ENCODE peak calls at places on chromosomes 1 and 21, in four cellular contexts. One of them, this sample, is unnamed.

GRCh38 chr1:180255538-180256352 is 25.7 kb downstream of the LHX4 start:
- DNase-seq in K562: no peak
- DNase-seq in A549: no peak
- DNase-seq in GM12878: no peak
- DNase-seq in this sample: no peak

GRCh38 chr1:52925571-52926005 is 1.5 kb upstream of the SCP2 start:
- DNase-seq in K562: no peak
- DNase-seq in A549: no peak
- DNase-seq in GM12878: no peak
- DNase-seq in this sample: peak

GRCh38 chr1:22870201-22870871 is 102.3 kb downstream of the LACTBL1 start:
- DNase-seq in K562: no peak
- DNase-seq in A549: no peak
- DNase-seq in GM12878: no peak
- DNase-seq in this sample: no peak

GRCh38 chr1:155940531-155940992 is 876 bp upstream of the RXFP4 start:
- DNase-seq in K562: no peak
- DNase-seq in A549: no peak
- DNase-seq in GM12878: no peak
- DNase-seq in this sample: peak

GRCh38 chr1:39754026-39754569 is 15.4 kb downstream of the PPIE start:
- DNase-seq in K562: no peak
- DNase-seq in A549: no peak
- DNase-seq in GM12878: no peak
- DNase-seq in this sample: no peak

GRCh38 chr1:227465256-227465655 is 98.1 kb upstream of the ZNF678 start:
- DNase-seq in K562: no peak
- DNase-seq in A549: no peak
- DNase-seq in GM12878: no peak
- DNase-seq in this sample: no peak

GRCh38 chr1:30287976-30288375 is 435.4 kb downstream of the MATN1 start:
- DNase-seq in K562: no peak
- DNase-seq in A549: no peak
- DNase-seq in GM12878: no peak
- DNase-seq in this sample: no peak

GRCh38 chr1:165375623-165376022 is 19.1 kb upstream of the LMX1A start:
- DNase-seq in K562: no peak
- DNase-seq in A549: no peak
- DNase-seq in GM12878: no peak
- DNase-seq in this sample: no peak

GRCh38 chr1:17539526-17540254 is at the start of gene ARHGEF10L:
- DNase-seq in K562: peak
- DNase-seq in A549: no peak
- DNase-seq in GM12878: no peak
- DNase-seq in this sample: no peak

GRCh38 chr1:232211149-232211548 is 418.8 kb downstream of the SIPA1L2 start:
- DNase-seq in K562: no peak
- DNase-seq in A549: peak
- DNase-seq in GM12878: no peak
- DNase-seq in this sample: peak

GRCh38 chr1:200771625-200772555 is 33.2 kb downstream of the CAMSAP2 start:
- DNase-seq in K562: no peak
- DNase-seq in A549: no peak
- DNase-seq in GM12878: no peak
- DNase-seq in this sample: no peak

GRCh38 chr1:21882721-21883415 is 54.2 kb downstream of the HSPG2 start:
- DNase-seq in K562: no peak
- DNase-seq in A549: no peak
- DNase-seq in GM12878: no peak
- DNase-seq in this sample: no peak

GRCh38 chr1:154182342-154183044 is 9.4 kb downstream of the TPM3 start:
- DNase-seq in K562: peak
- DNase-seq in A549: peak
- DNase-seq in GM12878: peak
- DNase-seq in this sample: peak

GRCh38 chr1:45953934-45954333 is 150.5 kb downstream of the MAST2 start:
- DNase-seq in K562: no peak
- DNase-seq in A549: no peak
- DNase-seq in GM12878: no peak
- DNase-seq in this sample: no peak

GRCh38 chr1:1752671-1753606 is 25.3 kb downstream of the NADK start:
- DNase-seq in K562: peak
- DNase-seq in A549: no peak
- DNase-seq in GM12878: no peak
- DNase-seq in this sample: no peak

GRCh38 chr1:17439250-17440073 is at the start of gene RCC2:
- DNase-seq in K562: peak
- DNase-seq in A549: peak
- DNase-seq in GM12878: no peak
- DNase-seq in this sample: peak

GRCh38 chr1:46452931-46453325 is 36.7 kb upstream of the DMBX1 start:
- DNase-seq in K562: peak
- DNase-seq in A549: no peak
- DNase-seq in GM12878: no peak
- DNase-seq in this sample: no peak

GRCh38 chr1:5917281-5917590 is 75.0 kb downstream of the NPHP4 start:
- DNase-seq in K562: no peak
- DNase-seq in A549: no peak
- DNase-seq in GM12878: no peak
- DNase-seq in this sample: no peak

GRCh38 chr1:5918275-5918649 is 74.0 kb downstream of the NPHP4 start:
- DNase-seq in K562: no peak
- DNase-seq in A549: no peak
- DNase-seq in GM12878: no peak
- DNase-seq in this sample: no peak

GRCh38 chr1:5916572-5917280 is 75.5 kb downstream of the NPHP4 start:
- DNase-seq in K562: no peak
- DNase-seq in A549: no peak
- DNase-seq in GM12878: no peak
- DNase-seq in this sample: no peak

GRCh38 chr1:5915587-5916571 is 76.3 kb downstream of the NPHP4 start:
- DNase-seq in K562: peak
- DNase-seq in A549: peak
- DNase-seq in GM12878: peak
- DNase-seq in this sample: peak

DNA sequence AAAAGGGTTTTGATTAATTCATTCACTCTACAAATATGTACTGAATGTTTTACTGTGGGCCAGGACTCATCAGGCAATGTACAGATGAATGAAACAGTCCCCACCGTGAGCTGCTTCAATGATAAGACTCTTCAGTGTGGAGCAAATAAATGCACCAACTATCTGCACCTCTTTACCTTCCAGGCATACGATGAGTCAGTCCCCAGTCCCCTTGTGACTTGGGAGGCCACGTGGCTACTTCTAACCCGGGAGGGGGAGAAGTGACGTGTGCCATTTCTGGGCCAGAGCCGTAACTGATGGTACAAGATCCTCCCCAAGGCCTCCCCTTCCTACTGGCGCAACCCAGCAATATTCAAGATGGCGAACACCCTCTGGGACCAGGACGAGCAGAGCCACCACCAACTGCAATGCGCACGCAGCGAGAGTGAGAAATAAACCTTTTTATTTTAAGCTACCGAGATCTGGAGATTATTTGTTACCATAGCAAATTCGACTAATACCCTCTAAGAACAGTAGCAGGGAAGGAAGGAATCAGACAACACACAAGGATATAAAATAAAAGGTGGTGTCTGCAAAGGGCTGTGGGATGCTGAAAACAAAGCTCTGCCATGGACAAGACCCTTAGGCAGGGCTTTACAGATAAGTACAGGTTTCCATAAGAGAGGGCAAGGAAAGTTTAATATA is 74.5 kb downstream of the NPHP4 start:
- DNase-seq in K562: peak
- DNase-seq in A549: no peak
- DNase-seq in GM12878: no peak
- DNase-seq in this sample: no peak
- TF ChIP-seq REST in K562: no peak
- TF ChIP-seq REST in A549: no peak
- TF ChIP-seq REST in GM12878: no peak
- TF ChIP-seq REST in this sample: no peak

DNA sequence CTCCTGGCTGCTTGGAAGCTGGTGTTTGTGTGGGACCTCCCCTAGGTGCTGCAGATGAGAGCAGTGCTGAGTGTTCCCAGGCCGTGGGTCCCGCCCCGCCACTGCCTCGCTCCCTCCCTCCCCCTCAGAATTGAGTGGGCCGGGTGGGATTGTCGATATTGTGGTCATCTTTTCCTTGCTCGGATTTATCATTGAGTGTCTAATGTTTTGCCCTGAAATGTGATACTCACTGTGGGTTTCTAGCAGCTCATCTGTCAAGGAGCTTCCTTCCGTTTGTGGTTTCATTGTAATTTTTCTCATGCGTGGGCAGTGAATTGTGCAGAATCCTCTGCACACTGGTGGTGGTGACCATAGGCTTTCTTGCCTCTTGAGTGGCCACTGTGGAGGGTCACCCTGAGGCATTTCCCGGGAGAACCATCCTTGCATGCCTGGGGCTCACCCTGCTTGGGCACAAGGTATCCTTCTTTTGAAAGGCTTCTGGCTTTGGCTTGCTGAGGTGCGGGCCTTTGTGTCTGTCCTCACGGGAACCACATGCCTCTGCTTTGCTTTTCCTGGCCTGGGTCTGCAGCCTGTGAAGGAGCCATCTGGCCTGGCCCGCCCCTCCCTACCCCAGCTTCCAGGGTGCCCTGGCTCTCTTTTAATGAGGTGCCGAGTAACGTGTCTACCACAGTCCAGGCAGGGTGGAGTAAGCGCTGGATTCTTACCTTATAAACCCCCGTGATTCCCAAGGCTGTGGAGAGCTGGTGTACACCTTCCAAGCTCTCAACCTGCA is 25.6 kb downstream of the SLX9 start:
- DNase-seq in K562: no peak
- DNase-seq in A549: no peak
- DNase-seq in GM12878: no peak
- DNase-seq in this sample: no peak
- TF ChIP-seq MYC in K562: no peak
- TF ChIP-seq MYC in A549: no peak
- TF ChIP-seq MYC in GM12878: no peak
- TF ChIP-seq MYC in this sample: no peak

GRCh38 chr21:39712976-39713375 is 32.0 kb upstream of the IGSF5 start:
- DNase-seq in K562: peak
- DNase-seq in A549: no peak
- DNase-seq in GM12878: no peak
- DNase-seq in this sample: peak
- TF ChIP-seq EP300 in K562: no peak
- TF ChIP-seq EP300 in A549: no peak
- TF ChIP-seq EP300 in GM12878: no peak
- TF ChIP-seq EP300 in this sample: no peak

DNA sequence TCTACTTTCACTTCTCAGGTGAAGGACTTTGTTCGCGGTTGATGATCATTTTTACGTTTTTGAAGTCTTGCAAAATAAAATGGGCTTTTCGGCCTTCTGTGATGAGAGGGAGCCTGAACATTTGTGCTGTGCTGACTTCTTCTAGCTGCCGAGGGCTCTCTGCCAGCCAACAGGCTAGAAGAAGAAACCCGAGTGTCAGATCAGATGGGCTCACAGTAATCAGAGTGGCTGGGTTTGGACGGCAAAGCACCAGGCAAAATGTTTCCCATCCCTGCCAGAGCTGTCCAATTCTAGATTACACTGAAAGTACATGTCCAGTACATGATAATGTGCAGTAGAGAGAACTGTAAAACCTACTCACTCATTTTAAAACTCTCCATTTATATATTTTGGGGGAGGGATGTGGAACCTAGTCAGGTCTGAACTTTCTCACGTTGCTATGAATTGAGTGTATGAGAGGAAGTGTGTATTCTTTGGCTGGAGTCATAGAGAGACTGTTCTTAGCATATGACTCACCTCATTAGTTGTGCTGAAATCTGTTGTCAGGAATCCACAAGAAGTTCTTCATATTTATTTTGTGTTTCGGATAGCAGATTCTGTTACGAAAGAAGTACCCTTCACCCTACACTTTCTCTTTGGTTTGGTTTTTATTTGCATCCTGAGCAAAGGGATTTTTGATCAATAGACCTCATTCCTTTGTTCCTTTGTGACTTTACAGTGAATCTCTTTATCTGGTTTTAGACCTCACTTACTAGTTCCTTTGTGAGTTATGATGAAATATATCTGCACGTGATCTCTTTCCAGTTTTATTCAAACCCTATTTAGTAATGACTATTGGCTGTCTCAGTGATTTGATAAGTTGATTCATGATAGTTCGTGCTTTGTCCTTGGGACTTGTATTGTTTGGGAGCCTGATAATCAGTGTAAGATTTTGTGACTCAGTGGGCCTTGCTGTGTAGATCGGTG is 4.8 kb downstream of the ATP1A1 start:
- DNase-seq in K562: no peak
- DNase-seq in A549: no peak
- DNase-seq in GM12878: peak
- DNase-seq in this sample: peak
- TF ChIP-seq REST in K562: no peak
- TF ChIP-seq REST in A549: no peak
- TF ChIP-seq REST in GM12878: peak
- TF ChIP-seq REST in this sample: no peak

GRCh38 chr1:43152866-43153265 is 19.2 kb downstream of the EBNA1BP2 start:
- DNase-seq in K562: no peak
- DNase-seq in A549: no peak
- DNase-seq in GM12878: no peak
- DNase-seq in this sample: no peak
- TF ChIP-seq MYC in K562: no peak
- TF ChIP-seq MYC in A549: no peak
- TF ChIP-seq MYC in GM12878: no peak
- TF ChIP-seq MYC in this sample: no peak